ENCODE peak calls at places on chromosomes 13 and 19, in nine cellular contexts. H is ovary, R is spleen, B is upper lobe of right lung, E is heart right ventricle, G is stomach, F is thoracic aorta, P is cardiac muscle cell, W is keratinocyte. O is an unnamed sample.

GRCh38 chr13:44919103-44919804 is 70.0 kb downstream of the NUFIP1 start:
- DNase-seq in W (no peak), P (no peak), B (no peak), F (no peak), H (no peak), E (no peak), R (no peak), G (no peak), O (no peak)

GRCh38 chr13:34894756-34895155 is 47.3 kb upstream of the NBEA start:
- DNase-seq in E (no peak), H (no peak), P (no peak), F (no peak), W (no peak), R (no peak), B (no peak), G (no peak), O (no peak)

GRCh38 chr13:100512422-100512821 is 76.2 kb downstream of the GGACT start:
- DNase-seq in G (no peak), B (no peak), R (no peak), E (no peak), W (no peak), P (peak; percentile 32), H (no peak), F (no peak), O (no peak)

GRCh38 chr13:98792784-98793183 is 40.3 kb upstream of the SLC15A1 start:
- DNase-seq in F (no peak), W (no peak), B (no peak), H (no peak), P (no peak), G (no peak), E (no peak), R (no peak), O (no peak)

GRCh38 chr13:90835826-90836225 is 511.7 kb upstream of the MIR17HG start:
- DNase-seq in R (no peak), G (no peak), B (no peak), P (no peak), F (no peak), E (no peak), W (no peak), H (no peak), O (no peak)

GRCh38 chr13:27442071-27442647 is 8.2 kb downstream of the MTIF3 start:
- DNase-seq in H (no peak), P (no peak), G (no peak), F (no peak), E (no peak), B (no peak), R (no peak), W (no peak), O (no peak)

GRCh38 chr19:1136201-1136600 is 32.4 kb downstream of the GPX4 start:
- DNase-seq in E (no peak), P (no peak), W (no peak), H (no peak), F (no peak), B (no peak), G (no peak), R (no peak), O (no peak)

GRCh38 chr19:38634757-38635482 is 12.5 kb upstream of the ACTN4 start:
- DNase-seq in P (peak; percentile 74), B (peak; percentile 86), E (peak; percentile 82), F (no peak), H (peak; percentile 61), R (peak; percentile 94), W (no peak), G (peak; percentile 83), O (no peak)

GRCh38 chr19:343451-343931 is 1.1 kb downstream of the MIER2 start:
- DNase-seq in W (no peak), G (no peak), H (no peak), E (no peak), P (peak; percentile 9), B (no peak), F (no peak), R (peak; percentile 71), O (no peak)

GRCh38 chr13:79128158-79128557 is 277.9 kb downstream of the RBM26 start:
- DNase-seq in E (no peak), H (no peak), R (no peak), B (no peak), W (peak; percentile 9), G (no peak), F (no peak), P (peak; percentile 68), O (no peak)

GRCh38 chr19:47447470-47448359 is 24.0 kb downstream of the SLC8A2 start:
- DNase-seq in B (peak; percentile 79), W (no peak), F (no peak), E (peak; percentile 36), R (no peak), G (peak; percentile 28), H (peak; percentile 16), P (peak; percentile 48), O (peak; percentile 27)

GRCh38 chr19:1104452-1105216 is 840 bp downstream of the GPX4 start:
- DNase-seq in G (peak; percentile 69), R (peak; percentile 93), E (peak; percentile 76), H (peak; percentile 71), W (no peak), B (peak; percentile 93), F (no peak), P (peak; percentile 80), O (peak; percentile 81)

GRCh38 chr13:93959796-93960533 is 519.5 kb downstream of the DCT start:
- DNase-seq in H (no peak), R (no peak), F (no peak), E (no peak), G (no peak), B (no peak), P (peak; percentile 46), W (no peak), O (no peak)

DNA sequence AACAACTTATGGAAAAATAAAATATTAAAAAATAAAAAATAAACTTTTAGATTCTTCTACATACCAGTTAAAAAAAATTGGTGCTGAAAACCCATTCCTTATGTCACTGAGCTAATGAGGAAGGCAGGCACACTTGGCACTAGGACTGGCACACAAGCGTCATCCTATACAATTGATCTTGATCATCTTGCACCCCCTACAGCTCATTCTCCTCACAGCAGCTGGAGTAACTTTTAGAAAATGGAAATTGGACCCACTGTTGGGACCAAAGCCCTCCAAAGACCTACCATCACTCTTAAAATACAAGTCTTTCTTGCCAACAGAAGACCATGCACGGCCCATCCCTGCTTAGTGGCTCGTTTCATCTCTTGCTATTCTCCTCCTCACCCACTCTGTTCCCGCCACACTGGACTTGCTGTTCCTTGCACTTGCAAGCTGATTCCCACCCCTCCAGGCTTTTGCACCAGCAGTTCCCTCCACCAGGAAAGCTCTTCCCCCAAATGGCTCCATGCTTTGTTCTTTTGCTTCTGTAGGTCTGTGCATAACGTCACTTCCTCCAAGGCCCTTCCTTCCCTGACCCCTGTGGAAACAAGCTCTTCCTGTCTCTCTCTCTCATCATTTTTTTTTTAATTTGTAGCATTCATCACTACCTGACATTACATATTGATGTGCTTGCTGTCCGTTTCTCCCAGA is 11.6 kb downstream of the CTU1 start:
- DNase-seq in B (no peak), P (no peak), G (no peak), W (no peak), R (peak; percentile 25), H (no peak), E (no peak), F (no peak), O (no peak)
- H3K4me1 ChIP-seq in B (no peaks in the 10 kb centered on the region), P (no peaks in the 10 kb centered on the region), G (no peaks in the 10 kb centered on the region), W (peaks cover 23% of the 10 kb centered on the region), R (peaks cover 7% of the 10 kb centered on the region), H (peaks cover 14% of the 10 kb centered on the region), E (peaks cover 2% of the 10 kb centered on the region), F (no peaks in the 10 kb centered on the region), O (peaks cover 3% of the 10 kb centered on the region)

GRCh38 chr13:67150608-67151007 is 79.5 kb downstream of the PCDH9 start:
- DNase-seq in R (no peak), E (no peak), H (no peak), G (no peak), B (no peak), P (no peak), F (no peak), W (no peak), O (no peak)

GRCh38 chr13:67152123-67152522 is 78.0 kb downstream of the PCDH9 start:
- DNase-seq in E (no peak), H (no peak), R (no peak), P (no peak), B (no peak), G (no peak), W (no peak), F (no peak), O (no peak)

GRCh38 chr13:67158903-67159302 is 71.2 kb downstream of the PCDH9 start:
- DNase-seq in R (no peak), H (no peak), E (no peak), P (no peak), G (no peak), F (no peak), W (no peak), B (no peak), O (no peak)

GRCh38 chr13:67156718-67157049 is 73.5 kb downstream of the PCDH9 start:
- DNase-seq in E (no peak), H (no peak), B (no peak), P (no peak), F (no peak), G (no peak), W (no peak), R (no peak), O (no peak)

GRCh38 chr13:67155898-67156717 is 74.0 kb downstream of the PCDH9 start:
- DNase-seq in F (no peak), B (no peak), W (no peak), P (no peak), E (no peak), G (no peak), R (no peak), H (no peak), O (no peak)
- H3K27ac ChIP-seq in F (no peak overlapping the region), B (no peak overlapping the region), W (no peak overlapping the region), P (no peak overlapping the region), E (no peak overlapping the region), G (no peak overlapping the region), R (no peak overlapping the region), H (no peak overlapping the region), O (no peak overlapping the region)

GRCh38 chr19:51158474-51159129 is 16.5 kb downstream of the SIGLEC7 start:
- DNase-seq in B (no peak), E (peak; percentile 55), G (peak; percentile 55), F (no peak), W (peak; percentile 30), H (no peak), P (peak; percentile 47), R (peak; percentile 89), O (no peak)
- TF ChIP-seq CTCF in B (peak; percentile 64), E (peak; percentile 53), G (peak; percentile 40), F (peak; percentile 32), W (peak; percentile 87), H (no peak), P (peak; percentile 68), R (peak; percentile 68), O (peak; percentile 27)

GRCh38 chr19:49635530-49636229 is 4.3 kb downstream of the RRAS start:
- DNase-seq in F (no peak), P (no peak), B (no peak), R (no peak), E (no peak), H (no peak), W (no peak), G (no peak), O (no peak)

GRCh38 chr19:49639401-49640112 is 386 bp downstream of the RRAS start:
- DNase-seq in F (no peak), H (peak; percentile 51), W (no peak), B (no peak), E (no peak), R (no peak), G (no peak), P (no peak), O (peak; percentile 42)

GRCh38 chr19:49637865-49638350 is 2.0 kb downstream of the RRAS start:
- DNase-seq in F (peak; percentile 55), B (peak; percentile 92), H (peak; percentile 77), R (peak; percentile 91), E (peak; percentile 92), P (peak; percentile 91), W (no peak), G (peak; percentile 85), O (peak; percentile 76)

GRCh38 chr19:49638360-49638759 is 1.6 kb downstream of the RRAS start:
- DNase-seq in B (no peak), R (no peak), W (no peak), F (no peak), H (no peak), P (peak; percentile 44), E (no peak), G (no peak), O (no peak)

GRCh38 chr19:49636230-49636932 is 3.6 kb downstream of the RRAS start:
- DNase-seq in F (no peak), W (no peak), B (no peak), G (no peak), R (no peak), P (no peak), E (no peak), H (no peak), O (no peak)
- H3K4me1 ChIP-seq in F (peaks cover 19% of the 10 kb centered on the region), W (peaks cover 12% of the 10 kb centered on the region), B (peaks cover 20% of the 10 kb centered on the region), G (peaks cover 21% of the 10 kb centered on the region), R (peaks cover 44% of the 10 kb centered on the region), P (peaks cover 19% of the 10 kb centered on the region), E (peaks cover 22% of the 10 kb centered on the region), H (peaks cover 7% of the 10 kb centered on the region), O (peaks cover 15% of the 10 kb centered on the region)